ENCODE peak calls at places on chromosomes 1 and 21, in four cellular contexts. M is fibroblast of lung, T is AG08395, N is upper lobe of right lung. O is an unnamed sample.

GRCh38 chr1:159924025-159924790 is 1.1 kb downstream of the TAGLN2 start:
- DNase-seq in M (peak; percentile 93), T (peak; percentile 98), N (peak; percentile 94), O (peak; percentile 94)

GRCh38 chr1:19390166-19390850 is 78.2 kb downstream of the SLC66A1 start:
- DNase-seq in M (no peak), T (no peak), N (no peak), O (peak; percentile 63)

GRCh38 chr1:154975409-154976205 is 1.1 kb downstream of the CKS1B start:
- DNase-seq in M (peak; percentile 64), T (no peak), N (peak; percentile 84), O (peak; percentile 92)

GRCh38 chr21:45410151-45410864 is 5.3 kb downstream of the COL18A1 start:
- DNase-seq in M (no peak), T (no peak), N (no peak), O (peak; percentile 58)

GRCh38 chr1:10779841-10780240 is 16.6 kb downstream of the CASZ1 start:
- DNase-seq in M (no peak), T (no peak), N (no peak), O (no peak)

GRCh38 chr21:41280115-41280919 is 36.3 kb upstream of the FAM3B start:
- DNase-seq in M (peak; percentile 92), T (peak; percentile 73), N (no peak), O (no peak)

GRCh38 chr1:96473791-96474452 is 247.7 kb upstream of the PTBP2 start:
- DNase-seq in M (no peak), T (peak; percentile 36), N (no peak), O (no peak)

GRCh38 chr1:93000291-93000690 is 39.0 kb upstream of the DIPK1A start:
- DNase-seq in M (no peak), T (no peak), N (no peak), O (no peak)

GRCh38 chr1:15617874-15618684 is 821 bp downstream of the DDI2 start:
- DNase-seq in M (no peak), T (no peak), N (peak; percentile 78), O (no peak)

GRCh38 chr1:42186172-42186571 is 21.6 kb upstream of the GUCA2A start:
- DNase-seq in M (peak; percentile 43), T (peak; percentile 69), N (no peak), O (no peak)

GRCh38 chr21:37758997-37759396 is 157.3 kb downstream of the KCNJ6 start:
- DNase-seq in M (peak; percentile 59), T (peak; percentile 81), N (peak; percentile 72), O (no peak)

GRCh38 chr1:157262422-157262821 is 124.2 kb upstream of the ETV3 start:
- DNase-seq in M (no peak), T (no peak), N (no peak), O (no peak)

GRCh38 chr1:153206631-153207030 is 3.4 kb downstream of the LELP1 start:
- DNase-seq in M (no peak), T (no peak), N (no peak), O (no peak)

GRCh38 chr1:32933742-32934322 is 30.8 kb downstream of the RNF19B start:
- DNase-seq in M (peak; percentile 18), T (no peak), N (no peak), O (no peak)

GRCh38 chr1:185834371-185834900 is 100.2 kb downstream of the HMCN1 start:
- DNase-seq in M (no peak), T (no peak), N (no peak), O (no peak)

GRCh38 chr1:107934573-107934972 is 30.4 kb downstream of the VAV3 start:
- DNase-seq in M (no peak), T (no peak), N (no peak), O (no peak)

GRCh38 chr21:45831991-45832740 is 149.4 kb upstream of the COL6A1 start:
- DNase-seq in M (peak; percentile 95), T (peak; percentile 30), N (no peak), O (no peak)